ENCODE peak calls at places on chromosome 12, in seven cellular contexts. M is MM.1S, L is fibroblast of lung, I is GM13977, D is mammary epithelial cell, C is neural progenitor cell, T is testis. W is an unnamed sample.

GRCh38 chr12:57370696-57371095 is 60.1 kb downstream of the R3HDM2 start:
- DNase-seq in M (no peak), L (no peak), I (no peak), D (no peak), C (no peak), T (no peak), W (no peak)

GRCh38 chr12:123270380-123271181 is 1.1 kb downstream of the CDK2AP1 start:
- DNase-seq in M (no peak), L (peak), I (peak), D (peak), C (peak), T (no peak), W (peak)

GRCh38 chr12:17204289-17205054 is 598.5 kb upstream of the LMO3 start:
- DNase-seq in M (no peak), L (no peak), I (no peak), D (no peak), C (no peak), T (no peak), W (no peak)

GRCh38 chr12:97250483-97250882 is 212.1 kb upstream of the RMST start:
- DNase-seq in M (no peak), L (no peak), I (no peak), D (no peak), C (no peak), T (no peak), W (no peak)

GRCh38 chr12:128258866-128259555 is 8.0 kb upstream of the TMEM132C start:
- DNase-seq in M (no peak), L (no peak), I (no peak), D (no peak), C (peak), T (peak), W (no peak)

GRCh38 chr12:123395236-123395635 is 11.3 kb downstream of the KMT5A start:
- DNase-seq in M (no peak), L (no peak), I (no peak), D (no peak), C (no peak), T (no peak), W (no peak)

GRCh38 chr12:19288161-19288560 is 151.1 kb upstream of the AEBP2 start:
- DNase-seq in M (no peak), L (no peak), I (no peak), D (no peak), C (no peak), T (no peak), W (no peak)

GRCh38 chr12:7146906-7147305 is 16.7 kb downstream of the CLSTN3 start:
- DNase-seq in M (no peak), L (no peak), I (no peak), D (no peak), C (no peak), T (no peak), W (no peak)

GRCh38 chr12:105252901-105253300 is 16.9 kb upstream of the APPL2 start:
- DNase-seq in M (no peak), L (no peak), I (no peak), D (no peak), C (no peak), T (no peak), W (no peak)

GRCh38 chr12:121181181-121181580 is 28.7 kb upstream of the P2RX4 start:
- DNase-seq in M (no peak), L (peak), I (no peak), D (no peak), C (no peak), T (no peak), W (no peak)

GRCh38 chr12:131699434-131699833 is 11.5 kb upstream of the SFSWAP start:
- DNase-seq in M (no peak), L (no peak), I (no peak), D (no peak), C (no peak), T (no peak), W (no peak)

GRCh38 chr12:47025798-47026197 is 53.6 kb upstream of the PCED1B start:
- DNase-seq in M (no peak), L (no peak), I (no peak), D (no peak), C (no peak), T (no peak), W (no peak)

GRCh38 chr12:868722-869121 is 80.8 kb downstream of the RAD52 start:
- DNase-seq in M (no peak), L (no peak), I (no peak), D (no peak), C (peak), T (no peak), W (no peak)

GRCh38 chr12:89421093-89421835 is 69.0 kb upstream of the DUSP6 start:
- DNase-seq in M (no peak), L (no peak), I (no peak), D (no peak), C (no peak), T (no peak), W (no peak)

GRCh38 chr12:100382327-100382726 is 25.5 kb downstream of the SLC17A8 start:
- DNase-seq in M (no peak), L (no peak), I (no peak), D (no peak), C (no peak), T (no peak), W (no peak)

GRCh38 chr12:54424232-54424631 is 5.2 kb upstream of the ITGA5 start:
- DNase-seq in M (no peak), L (no peak), I (no peak), D (no peak), C (no peak), T (no peak), W (no peak)

GRCh38 chr12:40312982-40313576 is 88.3 kb downstream of the LRRK2 start:
- DNase-seq in M (peak), L (peak), I (no peak), D (no peak), C (no peak), T (no peak), W (no peak)
- TF ChIP-seq CTCF in M (peak), L (peak), I (peak), D (peak), C (peak), T (no peak), W (peak)

DNA sequence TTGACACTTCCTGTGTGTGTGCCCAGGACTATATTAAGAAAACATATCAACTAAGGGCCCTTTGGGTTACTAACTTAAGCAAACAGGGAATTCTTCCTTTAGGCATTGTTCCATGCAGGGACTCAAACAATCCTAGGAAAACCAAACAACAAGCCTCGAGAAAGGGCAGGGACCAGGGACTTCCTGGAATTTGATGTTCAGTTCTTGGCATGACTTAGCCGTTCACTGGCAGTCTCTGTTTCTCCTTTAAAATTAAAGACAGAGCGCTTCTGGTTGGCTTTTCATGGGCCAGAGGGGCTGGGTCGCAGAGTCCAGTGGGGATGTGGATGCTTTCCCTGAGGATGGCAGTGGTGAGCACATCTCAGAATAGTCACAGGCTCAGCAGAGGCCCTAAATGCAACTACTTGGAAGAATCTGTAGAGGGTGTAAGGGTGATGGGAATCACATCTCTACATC is 35.2 kb downstream of the RNFT2 start:
- DNase-seq in M (no peak), L (no peak), I (no peak), D (peak), C (peak), T (peak), W (no peak)
- TF ChIP-seq CTCF in M (no peak), L (no peak), I (no peak), D (no peak), C (peak), T (no peak), W (no peak)

DNA sequence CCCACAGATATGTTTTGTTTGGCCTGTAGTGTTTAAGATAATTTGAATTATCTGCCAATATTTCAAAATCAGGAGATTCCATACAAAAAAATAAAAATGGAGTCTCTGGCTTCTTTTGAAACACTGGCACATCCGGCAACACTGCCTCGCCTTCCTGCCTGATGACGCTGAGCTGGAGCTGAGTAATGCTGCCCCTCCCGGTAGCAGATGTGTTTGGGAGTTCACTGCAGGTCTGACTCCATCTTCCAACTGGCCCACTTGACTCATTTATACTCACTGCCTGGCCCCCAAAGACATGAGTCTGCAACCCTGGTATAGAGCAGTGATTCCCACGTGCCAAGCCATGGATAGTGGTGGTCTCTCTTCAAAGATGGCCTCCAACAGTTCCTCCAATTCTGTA is 7.4 kb downstream of the CIT start:
- DNase-seq in M (no peak), L (peak), I (no peak), D (peak), C (no peak), T (no peak), W (no peak)
- TF ChIP-seq CTCF in M (no peak), L (no peak), I (no peak), D (no peak), C (no peak), T (no peak), W (no peak)

GRCh38 chr12:68808388-68809189 is 612 bp downstream of the MDM2 start:
- DNase-seq in M (peak), L (peak), I (peak), D (peak), C (peak), T (peak), W (peak)
- TF ChIP-seq CTCF in M (no peak), L (no peak), I (no peak), D (no peak), C (no peak), T (no peak), W (peak)

GRCh38 chr12:55443776-55444175 is at the start of gene OR6C2:
- DNase-seq in M (no peak), L (no peak), I (no peak), D (no peak), C (no peak), T (no peak), W (no peak)

GRCh38 chr12:55446334-55446733 is 2.5 kb downstream of the OR6C2 start:
- DNase-seq in M (no peak), L (no peak), I (no peak), D (no peak), C (no peak), T (no peak), W (no peak)
- TF ChIP-seq CTCF in M (peak), L (no peak), I (no peak), D (no peak), C (peak), T (peak), W (peak)

DNA sequence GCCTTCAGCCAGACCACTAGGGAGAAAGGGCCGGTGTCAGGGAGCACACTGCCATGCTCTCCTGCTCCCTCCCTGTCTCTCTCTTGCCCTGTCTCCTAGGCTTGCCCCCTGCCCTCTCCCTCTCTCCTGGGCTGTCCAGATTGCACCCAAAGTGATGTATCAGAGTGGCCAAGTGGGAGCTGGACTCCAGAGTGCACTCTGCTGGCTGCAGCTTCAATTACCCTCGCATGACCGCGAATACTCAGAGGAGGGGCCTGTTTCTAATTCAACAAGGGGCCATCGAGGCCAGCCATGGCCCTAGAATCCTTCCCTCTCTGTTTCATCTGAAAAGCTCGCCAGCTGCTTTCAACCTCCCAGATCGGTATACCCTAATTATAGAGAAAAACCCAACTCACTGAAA is 206.4 kb upstream of the FKBP4 start:
- DNase-seq in M (no peak), L (no peak), I (no peak), D (no peak), C (no peak), T (no peak), W (no peak)
- TF ChIP-seq CTCF in M (peak), L (no peak), I (no peak), D (no peak), C (no peak), T (no peak), W (no peak)

DNA sequence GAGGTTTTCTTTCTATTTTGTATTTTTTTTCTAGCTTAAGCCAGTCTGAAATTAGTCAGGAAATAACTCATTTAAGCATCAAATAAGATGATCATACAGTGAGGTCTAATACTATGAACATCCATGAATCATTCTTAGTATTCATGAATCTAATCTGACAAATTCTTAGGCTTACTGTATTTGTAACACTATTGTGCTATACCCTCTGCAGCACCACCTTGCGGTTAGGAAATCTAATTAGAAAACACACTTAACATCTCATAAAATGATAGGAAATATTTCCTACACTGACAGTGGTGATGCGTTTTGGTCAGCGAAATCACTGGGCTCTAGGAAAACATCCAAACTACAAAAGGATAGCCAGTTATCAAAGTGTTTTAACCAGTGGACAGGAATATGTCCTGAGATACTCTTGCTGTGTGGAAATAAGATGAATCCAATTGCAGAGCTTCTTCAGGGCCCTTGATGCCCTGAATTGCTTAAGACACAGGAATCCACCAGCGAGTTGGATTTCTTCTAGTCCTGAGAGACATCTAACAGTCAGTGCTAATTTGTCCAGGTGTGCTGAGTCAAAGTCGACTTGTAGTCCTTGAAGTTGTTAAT is 109.3 kb upstream of the MYF6 start:
- DNase-seq in M (peak), L (peak), I (no peak), D (peak), C (peak), T (no peak), W (no peak)
- TF ChIP-seq CTCF in M (peak), L (peak), I (peak), D (peak), C (peak), T (no peak), W (peak)

W was measured in neural crest cell.